ENCODE peak calls at places on chromosomes 12 and 14, in nine cellular contexts. R, C, M, V, U, I, O, Q and X are unnamed samples.

GRCh38 chr14:99519347-99519881 is 38.2 kb downstream of the CCNK start:
- DNase-seq in R (no peak), C (no peak), M (no peak), V (no peak), U (no peak), I (no peak), O (no peak), Q (no peak), X (no peak)

GRCh38 chr12:111445311-111446043 is 39.8 kb downstream of the SH2B3 start:
- DNase-seq in R (no peak), C (no peak), M (no peak), V (no peak), U (no peak), I (no peak), O (no peak), Q (no peak), X (no peak)

GRCh38 chr12:43736921-43737440 is 21.6 kb downstream of the PUS7L start:
- DNase-seq in R (no peak), C (no peak), M (no peak), V (no peak), U (no peak), I (no peak), O (no peak), Q (no peak), X (no peak)

GRCh38 chr12:119156401-119156800 is 22.3 kb upstream of the HSPB8 start:
- DNase-seq in R (no peak), C (no peak), M (no peak), V (no peak), U (no peak), I (no peak), O (peak; percentile 50), Q (no peak), X (no peak)

GRCh38 chr12:4449862-4450222 is 4.2 kb upstream of the FGF6 start:
- DNase-seq in R (no peak), C (no peak), M (no peak), V (no peak), U (no peak), I (no peak), O (no peak), Q (no peak), X (peak; percentile 21)

GRCh38 chr12:131028587-131029338 is 75.1 kb downstream of the ADGRD1 start:
- DNase-seq in R (no peak), C (no peak), M (no peak), V (no peak), U (no peak), I (no peak), O (no peak), Q (no peak), X (no peak)

GRCh38 chr12:13173537-13173936 is 23.0 kb upstream of the EMP1 start:
- DNase-seq in R (peak; percentile 43), C (peak; percentile 70), M (peak; percentile 6), V (no peak), U (no peak), I (peak; percentile 92), O (peak; percentile 81), Q (peak; percentile 79), X (no peak)

GRCh38 chr14:65403231-65403630 is 9.3 kb upstream of the FUT8 start:
- DNase-seq in R (no peak), C (no peak), M (no peak), V (no peak), U (no peak), I (peak; percentile 39), O (peak; percentile 69), Q (no peak), X (no peak)

GRCh38 chr12:116910280-116910644 is 488 bp upstream of the FBXW8 start:
- DNase-seq in R (no peak), C (no peak), M (no peak), V (no peak), U (no peak), I (no peak), O (no peak), Q (no peak), X (no peak)

GRCh38 chr12:76690916-76691700 is 72.8 kb upstream of the ZDHHC17 start:
- DNase-seq in R (no peak), C (no peak), M (no peak), V (no peak), U (no peak), I (peak; percentile 23), O (peak; percentile 71), Q (no peak), X (no peak)

GRCh38 chr12:100661300-100661951 is 87.9 kb downstream of the GAS2L3 start:
- DNase-seq in R (no peak), C (no peak), M (no peak), V (no peak), U (no peak), I (peak; percentile 65), O (no peak), Q (no peak), X (no peak)

GRCh38 chr14:28656704-28657255 is 109.8 kb upstream of the FOXG1 start:
- DNase-seq in R (no peak), C (no peak), M (no peak), V (no peak), U (no peak), I (no peak), O (no peak), Q (no peak), X (no peak)

GRCh38 chr12:77816196-77816595 is 14.5 kb upstream of the NAV3 start:
- DNase-seq in R (peak; percentile 21), C (no peak), M (no peak), V (no peak), U (no peak), I (no peak), O (no peak), Q (no peak), X (no peak)

GRCh38 chr14:55689971-55690871 is 110.2 kb downstream of the KTN1 start:
- DNase-seq in R (no peak), C (no peak), M (no peak), V (no peak), U (no peak), I (no peak), O (no peak), Q (no peak), X (no peak)

GRCh38 chr14:69263771-69264170 is 3.8 kb downstream of the GALNT16 start:
- DNase-seq in R (peak; percentile 26), C (no peak), M (no peak), V (no peak), U (no peak), I (no peak), O (peak; percentile 50), Q (no peak), X (no peak)

GRCh38 chr14:72614365-72614764 is 279.5 kb downstream of the DPF3 start:
- DNase-seq in R (no peak), C (no peak), M (no peak), V (no peak), U (no peak), I (no peak), O (no peak), Q (no peak), X (no peak)

GRCh38 chr12:52063986-52064649 is 5.7 kb upstream of the ATG101 start:
- DNase-seq in R (no peak), C (no peak), M (no peak), V (no peak), U (no peak), I (peak; percentile 88), O (peak; percentile 87), Q (no peak), X (no peak)